ENCODE peak calls at places on chromosomes 5 and 9, in eight cellular contexts. F, V, H, Q, J, Y, E and W are unnamed samples. For H3K36me3, the result is how much of the 10 kb centered on the place peaks cover.

GRCh38 chr9:77601476-77602056 is 46.6 kb downstream of the GNA14 start:
- DNase-seq in H (no peak), Y (no peak), F (no peak), Q (peak), V (no peak), J (no peak), E (no peak), W (no peak)

GRCh38 chr9:87613265-87614111 is 112.4 kb upstream of the CTSL start:
- DNase-seq in E (peak), Y (no peak), V (no peak), H (no peak), J (no peak), F (peak), Q (no peak), W (no peak)

GRCh38 chr9:131226226-131226625 is 50.1 kb downstream of the FAM78A start:
- DNase-seq in V (no peak), F (no peak), H (no peak), Y (no peak), Q (no peak), E (no peak), J (no peak), W (no peak)

GRCh38 chr9:107465467-107466451 is 23.8 kb downstream of the KLF4 start:
- DNase-seq in J (peak), E (no peak), H (peak), F (peak), Q (peak), Y (peak), V (peak), W (peak)

GRCh38 chr9:90905079-90905478 is 103.5 kb downstream of the SYK start:
- DNase-seq in H (no peak), Q (no peak), V (no peak), Y (no peak), F (peak), E (no peak), J (no peak), W (no peak)

GRCh38 chr5:106154280-106154716 is 1516.4 kb downstream of the EFNA5 start:
- DNase-seq in V (no peak), Y (peak), F (no peak), Q (no peak), H (peak), J (peak), E (no peak), W (no peak)

GRCh38 chr9:7691909-7692308 is 107.7 kb downstream of the DMAC1 start:
- DNase-seq in V (no peak), F (no peak), E (no peak), H (no peak), Y (no peak), Q (no peak), J (no peak), W (no peak)

GRCh38 chr5:67095346-67095871 is 101.2 kb downstream of the CD180 start:
- DNase-seq in H (peak), F (peak), J (peak), V (peak), E (peak), Q (no peak), Y (no peak), W (peak)

GRCh38 chr9:129213551-129213950 is 35.5 kb upstream of the IER5L start:
- DNase-seq in F (no peak), Q (no peak), E (no peak), J (no peak), H (no peak), Y (no peak), V (no peak), W (no peak)

GRCh38 chr5:41306005-41306404 is 92.7 kb upstream of the C6 start:
- DNase-seq in F (no peak), H (no peak), E (no peak), Q (no peak), V (no peak), J (no peak), Y (no peak), W (no peak)

GRCh38 chr9:113359385-113359784 is 10.0 kb downstream of the BSPRY start:
- DNase-seq in Q (no peak), E (no peak), H (peak), J (no peak), Y (no peak), V (no peak), F (peak), W (no peak)

GRCh38 chr9:113352411-113352810 is 3.1 kb downstream of the BSPRY start:
- DNase-seq in Q (no peak), V (no peak), H (peak), F (no peak), E (no peak), J (no peak), Y (peak), W (no peak)

GRCh38 chr9:113352006-113352405 is 2.7 kb downstream of the BSPRY start:
- DNase-seq in Y (no peak), H (no peak), E (peak), Q (no peak), V (no peak), F (no peak), J (no peak), W (no peak)

GRCh38 chr9:113356686-113357292 is 7.4 kb downstream of the BSPRY start:
- DNase-seq in E (no peak), H (peak), F (no peak), Y (no peak), V (no peak), J (no peak), Q (no peak), W (no peak)

DNA sequence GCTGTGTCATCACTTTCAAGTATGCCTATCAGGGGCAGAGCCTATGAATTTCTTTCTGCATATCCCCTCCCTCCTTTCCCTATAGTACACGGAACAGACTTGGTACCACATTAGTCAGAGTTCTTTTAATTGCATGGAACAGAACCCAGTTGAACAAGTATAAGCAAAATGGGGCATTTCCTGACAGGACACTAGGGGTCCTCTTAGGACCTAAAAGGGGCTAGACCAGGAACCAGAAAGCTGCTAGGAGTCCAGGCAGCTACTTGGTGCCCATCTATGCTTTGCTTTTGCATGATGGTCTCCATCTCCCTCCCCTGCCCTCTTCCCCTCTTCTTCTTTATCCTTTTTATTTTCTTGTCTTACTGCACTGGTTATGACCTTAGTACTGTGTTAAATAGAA is 5.9 kb downstream of the BSPRY start:
- DNase-seq in Q (no peak), F (no peak), Y (peak), V (no peak), J (no peak), E (peak), H (no peak), W (no peak)
- TF ChIP-seq CTCF in Q (peak), F (no peak), Y (peak), V (no peak), J (no peak), E (peak), H (no peak), W (no peak)

GRCh38 chr9:33265211-33265885 is 499 bp downstream of the CHMP5 start:
- DNase-seq in E (no peak), Q (no peak), V (no peak), Y (no peak), J (peak), F (no peak), H (no peak), W (no peak)

GRCh38 chr9:33263936-33264472 is 504 bp downstream of the BAG1 start:
- DNase-seq in Y (peak), H (peak), J (peak), F (peak), V (no peak), Q (peak), E (peak), W (peak)

GRCh38 chr9:33260372-33260771 is 4.1 kb downstream of the BAG1 start:
- DNase-seq in V (no peak), E (no peak), J (no peak), Y (peak), H (no peak), Q (no peak), F (no peak), W (no peak)

GRCh38 chr9:33264473-33265177 is at the start of the genes BAG1 and CHMP5:
- DNase-seq in F (peak), E (peak), Y (peak), Q (peak), J (peak), H (peak), V (peak), W (peak)

DNA sequence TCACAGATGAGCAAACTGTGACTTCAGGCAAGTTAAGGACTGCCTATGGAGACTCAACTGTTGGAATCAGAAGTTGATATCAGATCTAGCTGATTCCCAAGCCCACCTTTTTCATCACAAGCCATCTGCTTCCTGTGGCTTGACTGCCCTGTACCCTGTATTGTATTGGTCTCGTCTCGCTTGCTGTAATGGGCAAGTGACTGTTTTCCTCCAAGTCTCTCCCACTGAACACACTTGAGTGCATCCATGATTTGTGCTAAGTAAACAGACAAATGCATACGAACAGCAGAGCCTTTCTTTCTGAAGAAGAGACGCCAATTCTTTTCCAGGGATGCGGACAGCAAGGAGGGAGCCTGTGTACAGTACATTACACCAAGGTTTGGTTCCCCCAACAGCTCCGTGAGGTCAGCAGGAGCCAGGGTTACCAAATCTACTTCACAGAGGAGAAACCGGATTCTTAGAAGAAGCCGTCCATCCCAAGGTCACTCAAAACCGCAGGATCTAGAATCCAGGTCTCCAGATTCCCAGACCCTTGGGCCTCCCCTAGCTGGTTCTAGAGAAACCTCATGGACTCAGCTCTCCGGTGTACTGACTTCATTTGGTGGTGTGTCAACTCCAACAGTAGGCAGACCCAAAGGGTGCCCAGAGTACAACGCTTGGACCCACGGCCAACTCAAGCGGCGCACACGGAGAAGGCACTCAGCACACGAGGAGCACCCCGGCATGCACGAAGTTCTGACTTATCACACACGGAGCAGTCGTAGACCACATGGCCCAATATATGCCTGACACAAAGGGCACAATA is 1.2 kb downstream of the BAG1 start:
- DNase-seq in V (peak), F (no peak), H (no peak), J (no peak), Y (peak), Q (peak), E (peak), W (no peak)
- TF ChIP-seq EP300 in V (no peak), F (no peak), H (no peak), J (no peak), Y (no peak), Q (no peak), E (no peak), W (no peak)

DNA sequence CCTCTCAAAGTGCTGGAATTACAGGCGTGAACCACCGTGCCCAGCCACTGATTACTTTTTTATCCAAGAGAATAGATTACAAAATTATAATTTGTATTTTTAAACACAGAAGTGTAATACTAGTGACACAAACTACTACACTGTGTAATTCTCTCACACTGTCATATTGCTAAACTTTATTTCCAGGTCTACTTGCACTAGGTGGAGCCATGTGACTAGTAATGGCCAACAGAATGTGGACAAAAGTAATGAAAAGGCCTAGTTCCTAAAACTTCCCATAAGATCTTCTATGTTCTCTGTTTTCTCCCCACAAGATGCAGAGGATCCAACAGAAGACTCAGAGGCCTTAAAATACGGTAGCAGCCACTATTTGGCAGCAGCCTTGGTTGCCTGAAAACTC is 27.3 kb downstream of the NADK2 start:
- DNase-seq in F (no peak), Q (no peak), H (no peak), E (peak), J (no peak), Y (peak), V (no peak), W (no peak)
- H3K36me3 ChIP-seq in F (half or more), Q (half or more), H (under half), E (under half), J (under half), Y (half or more), V (under half), W (under half)

DNA sequence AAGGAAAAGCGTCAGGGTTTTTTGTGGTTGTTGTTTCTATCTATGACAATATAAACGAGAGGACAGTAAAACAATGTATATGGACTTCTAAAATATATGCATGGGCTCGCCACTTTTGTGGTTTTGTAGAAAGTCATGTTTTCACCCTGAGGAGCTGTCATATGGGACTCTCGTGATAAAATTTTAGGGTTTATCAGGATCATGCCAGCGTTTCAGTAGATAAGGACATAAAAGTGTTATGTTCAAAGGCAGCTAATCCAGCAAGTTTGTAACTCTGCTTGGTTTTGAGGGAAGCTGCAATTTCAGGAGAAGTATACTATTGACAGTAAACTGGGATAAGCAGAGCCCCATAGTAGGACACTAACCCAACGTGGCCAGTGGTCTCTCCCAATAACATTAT is 120.3 kb downstream of the CDC42SE2 start:
- DNase-seq in J (no peak), Q (no peak), V (no peak), H (no peak), Y (peak), E (no peak), F (no peak), W (no peak)
- TF ChIP-seq CTCF in J (no peak), Q (no peak), V (no peak), H (no peak), Y (no peak), E (no peak), F (no peak), W (no peak)

GRCh38 chr5:103522586-103522985 is 40.0 kb downstream of the NUDT12 start:
- DNase-seq in J (no peak), Q (no peak), H (no peak), Y (no peak), E (no peak), F (no peak), V (no peak), W (no peak)
- TF ChIP-seq EP300 in J (no peak), Q (no peak), H (no peak), Y (no peak), E (no peak), F (no peak), V (no peak), W (no peak)

DNA sequence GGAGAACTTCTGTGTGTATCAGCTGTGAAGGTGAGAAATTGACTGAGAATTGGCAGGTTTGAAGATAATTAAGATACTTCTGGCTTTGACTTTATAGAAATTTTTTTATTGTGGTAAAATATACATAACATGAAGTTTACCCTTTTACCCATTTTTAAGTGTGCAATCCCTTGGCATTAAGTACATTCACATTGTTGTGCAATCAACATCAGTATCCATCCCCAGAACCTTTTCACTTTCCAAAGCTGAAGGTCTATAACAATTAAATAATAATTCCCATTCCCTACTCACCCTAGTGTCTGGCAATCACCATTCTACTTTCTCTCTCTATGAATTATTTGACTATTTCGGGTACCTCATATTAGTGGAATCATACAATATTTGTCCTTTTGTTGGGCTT is 69.9 kb downstream of the ACTBL2 start:
- DNase-seq in J (no peak), E (no peak), F (no peak), H (no peak), V (no peak), Y (no peak), Q (no peak), W (no peak)
- H3K36me3 ChIP-seq in J (under half), E (under half), F (under half), H (under half), V (under half), Y (under half), Q (under half), W (under half)